ENCODE peak calls at places on chromosomes 11 and 22, in five cellular contexts. D, V, H, W and F are unnamed samples.

GRCh38 chr11:134261626-134262488 is 8.5 kb downstream of the ACAD8 start:
- DNase-seq in D (no peak), V (no peak), H (peak), W (peak), F (no peak)

GRCh38 chr11:73453562-73453961 is 77.4 kb downstream of the RELT start:
- DNase-seq in D (no peak), V (no peak), H (no peak), W (no peak), F (no peak)

GRCh38 chr11:65716294-65716693 is 4.2 kb downstream of the KAT5 start:
- DNase-seq in D (no peak), V (no peak), H (no peak), W (no peak), F (no peak)

GRCh38 chr22:49551446-49551845 is 276.2 kb downstream of the BRD1 start:
- DNase-seq in D (no peak), V (no peak), H (no peak), W (no peak), F (peak)

GRCh38 chr11:38339835-38340440 is 1741.9 kb upstream of the RAG2 start:
- DNase-seq in D (no peak), V (no peak), H (no peak), W (no peak), F (no peak)

GRCh38 chr11:10642298-10642697 is 51.3 kb downstream of the IRAG1 start:
- DNase-seq in D (no peak), V (no peak), H (no peak), W (no peak), F (no peak)

GRCh38 chr11:12079726-12080556 is 30.4 kb upstream of the MICAL2 start:
- DNase-seq in D (peak), V (peak), H (no peak), W (peak), F (no peak)

GRCh38 chr22:40263191-40263590 is 83.1 kb upstream of the ADSL start:
- DNase-seq in D (no peak), V (no peak), H (no peak), W (no peak), F (no peak)

GRCh38 chr11:36724742-36725387 is 126.8 kb upstream of the RAG2 start:
- DNase-seq in D (no peak), V (no peak), H (no peak), W (no peak), F (no peak)

GRCh38 chr11:99351620-99352019 is 330.9 kb downstream of the CNTN5 start:
- DNase-seq in D (no peak), V (no peak), H (no peak), W (no peak), F (no peak)

GRCh38 chr11:71490731-71491390 is 36.2 kb upstream of the KRTAP5-7 start:
- DNase-seq in D (no peak), V (no peak), H (no peak), W (no peak), F (no peak)

GRCh38 chr22:25076281-25076680 is 123.4 kb upstream of the CRYBB3 start:
- DNase-seq in D (no peak), V (no peak), H (no peak), W (no peak), F (no peak)

GRCh38 chr11:34916810-34917780 is 677 bp downstream of the PDHX start:
- DNase-seq in D (no peak), V (no peak), H (peak), W (peak), F (no peak)

GRCh38 chr22:39349967-39350802 is at the start of gene SYNGR1:
- DNase-seq in D (no peak), V (peak), H (peak), W (no peak), F (no peak)

GRCh38 chr11:23688835-23689234 is 808.0 kb upstream of the LUZP2 start:
- DNase-seq in D (no peak), V (no peak), H (no peak), W (no peak), F (no peak)

GRCh38 chr11:62593434-62594044 is 2.2 kb upstream of the TUT1 start:
- DNase-seq in D (no peak), V (peak), H (peak), W (peak), F (peak)

GRCh38 chr11:62592989-62593421 is 1.7 kb upstream of the TUT1 start:
- DNase-seq in D (no peak), V (no peak), H (no peak), W (no peak), F (no peak)

GRCh38 chr11:62591448-62592215 is at the start of gene TUT1:
- DNase-seq in D (peak), V (peak), H (peak), W (peak), F (peak)

GRCh38 chr11:62592216-62592815 is 993 bp upstream of the TUT1 start:
- DNase-seq in D (peak), V (no peak), H (no peak), W (no peak), F (no peak)

DNA sequence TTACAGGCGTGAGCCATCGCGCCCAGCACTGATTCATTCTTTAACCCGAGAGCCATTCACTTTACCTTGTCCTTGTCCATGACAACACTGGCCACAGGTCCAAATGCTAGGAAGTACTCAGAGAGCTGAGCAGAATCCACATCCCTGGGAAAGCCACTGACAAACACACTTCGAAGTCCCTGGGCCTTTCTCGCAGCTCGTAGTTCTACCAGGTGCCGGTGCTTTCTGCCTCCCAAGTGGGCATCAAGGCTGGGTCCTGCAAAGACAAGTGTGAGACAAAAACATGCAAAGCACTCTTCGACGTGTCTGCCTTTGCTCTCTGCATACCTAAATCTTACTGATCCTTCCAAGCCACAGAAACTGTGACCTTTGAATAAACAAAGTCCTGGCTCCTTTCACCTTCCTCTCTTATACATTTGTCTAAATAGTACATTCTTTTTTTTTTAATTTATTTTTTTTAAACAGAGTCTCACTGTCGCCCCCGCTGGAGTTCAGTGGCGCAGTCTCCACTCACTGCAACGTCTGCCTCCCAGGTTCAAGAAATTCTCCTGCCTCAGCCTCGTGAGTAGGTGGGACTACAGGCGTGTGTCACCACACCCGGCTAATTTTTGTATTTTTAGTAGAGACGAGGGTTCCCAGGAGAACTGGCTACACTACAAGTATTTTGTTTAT is 2.2 kb downstream of the TUT1 start:
- DNase-seq in D (no peak), V (peak), H (no peak), W (no peak), F (no peak)
- H3K27ac ChIP-seq in D (no peak), V (no peak), H (no peak), W (peak), F (no peak)

DNA sequence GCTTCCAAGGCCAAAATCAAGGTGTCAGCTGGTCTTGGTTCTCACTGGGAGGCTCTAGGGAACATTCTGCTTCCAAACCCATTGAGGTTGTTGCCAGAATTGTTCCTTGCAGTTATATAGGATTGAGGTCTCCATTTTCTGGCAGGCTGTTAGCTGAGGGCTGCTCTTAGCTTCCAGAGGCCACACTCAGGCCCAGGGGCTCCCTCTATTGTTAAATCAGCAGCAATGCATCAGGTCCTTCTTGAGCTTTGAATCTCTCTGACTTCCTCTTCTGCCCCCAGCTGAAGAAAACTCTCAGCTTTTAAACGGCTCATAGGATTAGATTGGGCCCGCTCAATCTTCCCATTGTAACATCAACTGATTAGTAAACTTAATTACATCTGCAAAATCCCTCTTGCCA is 39.3 kb upstream of the BSX start:
- DNase-seq in D (no peak), V (no peak), H (peak), W (peak), F (no peak)
- TF ChIP-seq CTCF in D (no peak), V (no peak), H (peak), W (peak), F (peak)

GRCh38 chr11:114147389-114148382 is 88.2 kb downstream of the ZBTB16 start:
- DNase-seq in D (no peak), V (no peak), H (peak), W (no peak), F (no peak)
- H3K4me3 ChIP-seq in D (peak), V (no peak), H (no peak), W (no peak), F (no peak)

DNA sequence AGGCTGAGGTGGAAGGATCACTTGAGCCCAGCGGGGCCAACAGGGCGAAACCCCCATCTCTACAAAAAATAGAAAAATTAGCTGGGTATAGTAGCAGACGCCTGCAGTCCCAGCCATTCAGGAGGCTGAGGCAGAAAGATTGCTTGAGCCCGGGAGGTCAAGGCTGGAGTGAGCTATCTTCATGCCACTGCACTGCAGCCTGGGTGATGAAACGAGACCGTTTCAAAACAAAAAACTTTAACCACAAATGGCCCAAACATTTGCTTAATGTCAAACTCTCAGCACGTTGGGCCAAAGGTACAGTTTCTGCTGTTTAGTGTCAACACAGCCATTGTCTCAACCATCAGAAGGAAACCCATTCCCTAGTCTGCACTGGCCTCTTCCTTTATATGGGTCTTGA is 69.2 kb upstream of the TTC12 start:
- DNase-seq in D (no peak), V (no peak), H (no peak), W (no peak), F (no peak)
- H3K27ac ChIP-seq in D (no peak), V (no peak), H (no peak), W (no peak), F (no peak)

DNA sequence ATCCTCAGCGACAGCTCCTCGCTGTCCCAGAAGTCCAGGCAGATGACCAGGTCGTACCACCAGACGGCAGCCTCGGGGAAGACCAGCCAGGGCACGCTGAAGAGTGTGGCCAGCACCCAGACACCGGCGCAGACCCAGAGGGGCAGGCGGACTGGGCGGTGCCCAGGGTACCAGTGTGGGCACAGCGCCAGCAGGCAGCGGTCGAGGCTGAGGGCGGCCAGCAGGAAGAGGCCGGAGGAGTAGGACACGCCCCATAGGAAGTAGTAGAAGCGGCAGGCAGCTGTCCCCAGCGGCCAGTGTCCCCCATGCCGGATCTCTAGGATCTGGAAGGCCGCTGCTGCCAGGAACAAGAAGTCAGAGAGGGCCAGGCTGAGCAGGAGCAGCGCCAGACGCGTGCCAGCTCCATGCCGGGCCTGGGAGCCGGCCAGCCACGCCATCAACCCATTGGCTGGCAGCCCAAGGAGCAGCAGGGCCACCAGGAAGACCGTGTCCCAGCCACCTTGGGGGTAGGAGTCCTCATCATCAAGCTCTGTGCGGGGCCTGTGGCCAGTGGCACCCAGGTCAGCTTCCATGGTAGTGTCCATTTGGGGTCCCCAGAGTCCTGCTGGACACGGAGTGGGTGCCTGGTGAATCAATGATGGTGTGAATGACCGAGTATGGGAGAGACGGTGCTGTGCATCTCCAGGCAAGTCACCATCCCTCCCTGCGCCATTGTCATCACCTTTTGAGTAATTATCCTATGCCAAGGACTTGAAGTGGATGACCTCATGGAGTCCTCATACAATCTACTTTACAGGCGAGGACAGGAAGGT is at the start of gene GPR152:
- DNase-seq in D (no peak), V (no peak), H (no peak), W (no peak), F (no peak)
- TF ChIP-seq CTCF in D (no peak), V (no peak), H (no peak), W (no peak), F (no peak)